ENCODE peak calls at places on chromosomes 1 and 21, in seven cellular contexts. W is IMR-90, X is neuronal stem cell, Y is trophoblast cell, G is mesendoderm, L is H9, C is mesenchymal stem cell. S is an unnamed sample.
A peak's percentile ranks its signal among the peaks of the same experiment; 100 is the strongest.

GRCh38 chr1:2554621-2555387 is 1.4 kb upstream of the TNFRSF14 start:
- DNase-seq in W (no peak), X (no peak), Y (no peak), G (peak; percentile 19), L (no peak), C (no peak), S (no peak)

GRCh38 chr1:104264506-104264905 is 514.8 kb downstream of the AMY1C start:
- DNase-seq in W (no peak), X (no peak), Y (no peak), G (no peak), L (no peak), C (peak; percentile 73), S (no peak)

GRCh38 chr21:34695434-34695833 is 26.6 kb downstream of the CLIC6 start:
- DNase-seq in W (no peak), X (no peak), Y (no peak), G (no peak), L (no peak), C (peak; percentile 20), S (no peak)

GRCh38 chr21:25489673-25490072 is 117.6 kb downstream of the MRPL39 start:
- DNase-seq in W (peak; percentile 28), X (no peak), Y (no peak), G (peak; percentile 1), L (no peak), C (no peak), S (no peak)

GRCh38 chr1:34851431-34852105 is 8.0 kb downstream of the SMIM12 start:
- DNase-seq in W (no peak), X (no peak), Y (peak; percentile 18), G (no peak), L (no peak), C (no peak), S (no peak)

GRCh38 chr1:24207709-24208108 is 20.6 kb upstream of the IFNLR1 start:
- DNase-seq in W (no peak), X (no peak), Y (no peak), G (no peak), L (no peak), C (no peak), S (no peak)

GRCh38 chr21:44292812-44293195 is 7.0 kb upstream of the PFKL start:
- DNase-seq in W (no peak), X (no peak), Y (no peak), G (no peak), L (no peak), C (no peak), S (no peak)

GRCh38 chr1:19113362-19114092 is 96.5 kb downstream of the UBR4 start:
- DNase-seq in W (peak; percentile 18), X (no peak), Y (no peak), G (peak; percentile 86), L (peak; percentile 34), C (peak; percentile 30), S (no peak)

GRCh38 chr1:121440993-121441392 is 256.2 kb downstream of the SRGAP2C start:
- DNase-seq in W (no peak), X (no peak), Y (no peak), G (no peak), L (no peak), C (no peak), S (no peak)

GRCh38 chr1:66769512-66770229 is 17.4 kb downstream of the DYNLT5 start:
- DNase-seq in W (no peak), X (no peak), Y (no peak), G (no peak), L (no peak), C (no peak), S (no peak)

GRCh38 chr1:224539971-224540370 is 76.1 kb upstream of the CNIH3 start:
- DNase-seq in W (peak; percentile 52), X (no peak), Y (no peak), G (no peak), L (no peak), C (no peak), S (no peak)

GRCh38 chr1:202968895-202969295 is 1.8 kb upstream of the CYB5R1 start:
- DNase-seq in W (peak; percentile 65), X (peak; percentile 36), Y (peak; percentile 31), G (peak; percentile 87), L (peak; percentile 65), C (peak; percentile 82), S (no peak)

GRCh38 chr1:181763736-181764135 is 280.4 kb downstream of the CACNA1E start:
- DNase-seq in W (no peak), X (no peak), Y (no peak), G (no peak), L (no peak), C (no peak), S (no peak)

GRCh38 chr1:246775531-246776385 is 51.5 kb downstream of the SCCPDH start:
- DNase-seq in W (no peak), X (no peak), Y (no peak), G (no peak), L (no peak), C (no peak), S (no peak)

GRCh38 chr1:1084372-1085170 is 10.5 kb upstream of the RNF223 start:
- DNase-seq in W (no peak), X (no peak), Y (no peak), G (no peak), L (no peak), C (no peak), S (no peak)

GRCh38 chr1:11925938-11926292 is 312 bp downstream of the KIAA2013 start:
- DNase-seq in W (no peak), X (no peak), Y (no peak), G (no peak), L (no peak), C (no peak), S (no peak)

GRCh38 chr1:234499119-234500039 is 20.4 kb upstream of the TARBP1 start:
- DNase-seq in W (peak; percentile 86), X (peak; percentile 73), Y (peak; percentile 90), G (peak; percentile 86), L (peak; percentile 87), C (peak; percentile 85), S (no peak)

GRCh38 chr1:221149111-221149510 is 269.9 kb downstream of the HLX start:
- DNase-seq in W (peak; percentile 45), X (no peak), Y (no peak), G (no peak), L (no peak), C (peak; percentile 66), S (no peak)

GRCh38 chr1:155011004-155011416 is 8.4 kb downstream of the ZBTB7B start:
- DNase-seq in W (no peak), X (no peak), Y (no peak), G (no peak), L (no peak), C (no peak), S (no peak)

GRCh38 chr21:17045214-17045835 is 467.5 kb upstream of the CXADR start:
- DNase-seq in W (peak; percentile 15), X (no peak), Y (no peak), G (peak; percentile 30), L (no peak), C (peak; percentile 11), S (no peak)

GRCh38 chr1:27522148-27522859 is 32.3 kb upstream of the WASF2 start:
- DNase-seq in W (no peak), X (no peak), Y (no peak), G (no peak), L (no peak), C (no peak), S (no peak)

GRCh38 chr1:206804156-206804737 is 32.0 kb upstream of the IL10 start:
- DNase-seq in W (no peak), X (no peak), Y (no peak), G (no peak), L (no peak), C (no peak), S (no peak)
- H3K4me1 ChIP-seq in W (no peaks in the 10 kb centered on the region), X (peaks cover 2% of the 10 kb centered on the region), Y (no peaks in the 10 kb centered on the region), G (peaks cover 4% of the 10 kb centered on the region), L (no peaks in the 10 kb centered on the region), C (no peaks in the 10 kb centered on the region), S (no peaks in the 10 kb centered on the region)

GRCh38 chr21:38498057-38498833 is at the start of gene ERG:
- DNase-seq in W (no peak), X (no peak), Y (no peak), G (no peak), L (no peak), C (no peak), S (no peak)

GRCh38 chr21:38496224-38496623 is 2.1 kb downstream of the ERG start:
- DNase-seq in W (no peak), X (no peak), Y (no peak), G (no peak), L (no peak), C (no peak), S (no peak)

GRCh38 chr21:38495242-38495641 is 3.0 kb downstream of the ERG start:
- DNase-seq in W (no peak), X (no peak), Y (no peak), G (no peak), L (no peak), C (no peak), S (no peak)

GRCh38 chr21:38500073-38500472 is 1.8 kb upstream of the ERG start:
- DNase-seq in W (no peak), X (no peak), Y (no peak), G (no peak), L (no peak), C (no peak), S (no peak)

DNA sequence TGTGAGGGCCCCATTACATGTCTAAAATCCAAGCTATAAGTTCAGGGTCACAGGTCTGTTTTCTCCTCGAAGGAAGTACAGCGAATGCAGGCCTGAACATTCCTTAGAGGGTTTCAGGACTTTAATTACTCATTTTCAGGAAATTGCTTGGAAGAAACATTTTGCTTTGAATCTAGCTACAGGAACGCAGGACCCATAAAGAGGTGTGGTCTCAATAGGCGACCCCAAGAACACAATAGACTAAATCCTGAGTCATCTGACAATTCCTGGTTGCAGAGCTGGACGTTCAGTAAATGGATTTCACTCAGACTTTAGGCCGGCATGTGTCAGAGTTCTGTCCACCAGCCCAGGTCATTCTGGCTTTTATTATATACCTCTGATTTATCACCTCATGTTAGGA is 1.0 kb upstream of the ERG start:
- DNase-seq in W (no peak), X (no peak), Y (no peak), G (no peak), L (no peak), C (peak; percentile 14), S (no peak)
- H3K23ac ChIP-seq in W (no peak overlapping the region), X (no peak overlapping the region), Y (no peak overlapping the region), G (no peak overlapping the region), L (no peak overlapping the region), C (no peak overlapping the region), S (no peak overlapping the region)

GRCh38 chr1:48047116-48047515 is 49.9 kb upstream of the TRABD2B start:
- DNase-seq in W (no peak), X (no peak), Y (no peak), G (no peak), L (no peak), C (no peak), S (no peak)

GRCh38 chr1:48051466-48052126 is 54.4 kb upstream of the TRABD2B start:
- DNase-seq in W (no peak), X (no peak), Y (no peak), G (peak; percentile 91), L (no peak), C (no peak), S (no peak)

GRCh38 chr1:48048980-48049379 is 51.8 kb upstream of the TRABD2B start:
- DNase-seq in W (no peak), X (no peak), Y (no peak), G (no peak), L (no peak), C (no peak), S (no peak)

GRCh38 chr1:48048064-48048463 is 50.9 kb upstream of the TRABD2B start:
- DNase-seq in W (peak; percentile 26), X (no peak), Y (no peak), G (no peak), L (no peak), C (no peak), S (no peak)

GRCh38 chr1:48049823-48050539 is 52.8 kb upstream of the TRABD2B start:
- DNase-seq in W (no peak), X (no peak), Y (no peak), G (peak; percentile 95), L (no peak), C (no peak), S (no peak)
- H3K4me1 ChIP-seq in W (no peaks in the 10 kb centered on the region), X (peaks cover 10% of the 10 kb centered on the region), Y (peaks cover 4% of the 10 kb centered on the region), G (peaks cover 36% of the 10 kb centered on the region), L (no peaks in the 10 kb centered on the region), C (no peaks in the 10 kb centered on the region), S (no peaks in the 10 kb centered on the region)

GRCh38 chr1:186740324-186740723 is 60.1 kb upstream of the PTGS2 start:
- DNase-seq in W (no peak), X (no peak), Y (no peak), G (no peak), L (no peak), C (no peak), S (no peak)
- H3K23ac ChIP-seq in W (no peak overlapping the region), X (no peak overlapping the region), Y (no peak overlapping the region), G (no peak overlapping the region), L (no peak overlapping the region), C (no peak overlapping the region), S (no peak overlapping the region)